ENCODE peak calls at places on chromosomes 7 and 10, in ten cellular contexts. I is transverse colon, T is breast epithelium, D is upper lobe of left lung, R is sigmoid colon, C is endothelial cell of umbilical vein, P is esophagus muscularis mucosa, Y is HCT116, J is GM12892, N is spleen. U is an unnamed sample.

GRCh38 chr7:20786779-20787651 is at the start of gene SP8:
- DNase-seq in Y (no peak), N (no peak), R (no peak), I (no peak), T (no peak), J (no peak), D (no peak), P (no peak), C (peak), U (no peak)

GRCh38 chr10:24849537-24850299 is 102.7 kb downstream of the PRTFDC1 start:
- DNase-seq in D (no peak), Y (peak), P (no peak), I (no peak), T (no peak), C (peak), N (no peak), J (no peak), R (no peak), U (no peak)

GRCh38 chr10:7507887-7508726 is 97.3 kb upstream of the SFMBT2 start:
- DNase-seq in J (no peak), I (peak), T (no peak), R (no peak), P (no peak), C (no peak), Y (no peak), N (peak), D (no peak), U (no peak)

GRCh38 chr10:74058658-74059057 is 60.7 kb downstream of the VCL start:
- DNase-seq in R (no peak), C (peak), Y (peak), P (no peak), N (no peak), D (no peak), I (no peak), T (no peak), J (no peak), U (no peak)

GRCh38 chr7:94298943-94299342 is 95.8 kb upstream of the COL1A2 start:
- DNase-seq in T (no peak), J (no peak), D (no peak), I (no peak), N (no peak), C (no peak), P (no peak), R (no peak), Y (no peak), U (no peak)

GRCh38 chr7:75992083-75992755 is 2.2 kb downstream of the TMEM120A start:
- DNase-seq in P (no peak), R (peak), D (no peak), N (peak), Y (no peak), T (no peak), J (no peak), C (no peak), I (no peak), U (no peak)

GRCh38 chr7:16278167-16278787 is 143.1 kb downstream of the CRPPA start:
- DNase-seq in T (no peak), Y (no peak), R (no peak), N (no peak), I (no peak), C (no peak), P (no peak), D (no peak), J (no peak), U (no peak)

GRCh38 chr10:128036011-128036615 is 90.1 kb downstream of the MKI67 start:
- DNase-seq in I (no peak), T (no peak), D (no peak), J (no peak), C (no peak), N (peak), R (no peak), Y (no peak), P (no peak), U (no peak)

GRCh38 chr10:62853710-62854109 is 37.5 kb upstream of the EGR2 start:
- DNase-seq in D (no peak), N (no peak), I (no peak), Y (no peak), R (no peak), C (no peak), J (no peak), T (no peak), P (no peak), U (no peak)

GRCh38 chr10:62071846-62072281 is 170.4 kb downstream of the ARID5B start:
- DNase-seq in I (no peak), Y (no peak), R (no peak), T (no peak), J (no peak), P (no peak), D (no peak), N (no peak), C (no peak), U (no peak)

GRCh38 chr10:18333616-18334015 is 193.4 kb downstream of the CACNB2 start:
- DNase-seq in J (no peak), D (no peak), I (no peak), N (no peak), Y (no peak), T (no peak), C (no peak), R (no peak), P (no peak), U (no peak)

GRCh38 chr10:76883596-76883995 is 754.0 kb downstream of the KCNMA1 start:
- DNase-seq in D (no peak), C (no peak), R (no peak), I (no peak), N (no peak), J (no peak), Y (no peak), P (no peak), T (no peak), U (no peak)

GRCh38 chr7:2143450-2143849 is 89.3 kb downstream of the MAD1L1 start:
- DNase-seq in Y (no peak), P (no peak), J (no peak), I (no peak), D (no peak), C (no peak), N (no peak), T (no peak), R (no peak), U (no peak)

GRCh38 chr7:18357691-18358090 is 137.9 kb upstream of the HDAC9 start:
- DNase-seq in Y (no peak), T (no peak), D (no peak), J (no peak), R (no peak), C (no peak), N (no peak), P (no peak), I (no peak), U (no peak)

GRCh38 chr7:4681922-4682620 is at the start of gene FOXK1:
- DNase-seq in Y (no peak), J (peak), T (peak), N (peak), P (no peak), C (peak), D (peak), I (peak), R (peak), U (peak)

GRCh38 chr10:131111474-131112080 is 199.9 kb downstream of the TCERG1L start:
- DNase-seq in I (no peak), D (no peak), T (no peak), J (no peak), P (no peak), R (no peak), C (no peak), Y (no peak), N (peak), U (no peak)

GRCh38 chr7:113321201-113321600 is 202.8 kb upstream of the SMIM30 start:
- DNase-seq in I (no peak), P (no peak), R (no peak), J (no peak), N (no peak), Y (no peak), C (no peak), D (no peak), T (no peak), U (no peak)

GRCh38 chr7:139490130-139490529 is 6.7 kb upstream of the KLRG2 start:
- DNase-seq in Y (no peak), I (peak), R (no peak), J (no peak), N (no peak), C (no peak), D (peak), T (peak), P (no peak), U (no peak)

GRCh38 chr7:137818036-137818435 is 28.7 kb downstream of the DGKI start:
- DNase-seq in N (no peak), I (no peak), J (no peak), D (no peak), R (no peak), C (no peak), P (no peak), T (no peak), Y (no peak), U (no peak)

GRCh38 chr7:121515651-121516401 is 119.7 kb upstream of the FAM3C start:
- DNase-seq in T (no peak), R (no peak), D (no peak), P (no peak), I (no peak), Y (no peak), J (no peak), C (no peak), N (no peak), U (no peak)

GRCh38 chr7:363626-364025 is 73.7 kb downstream of the FOXL3 start:
- DNase-seq in N (peak), J (no peak), T (no peak), C (no peak), R (no peak), I (no peak), Y (no peak), D (no peak), P (no peak), U (no peak)

GRCh38 chr10:129694633-129695356 is 227.8 kb downstream of the MGMT start:
- DNase-seq in Y (no peak), R (peak), P (peak), J (no peak), D (no peak), I (no peak), T (peak), C (no peak), N (no peak), U (no peak)

GRCh38 chr10:72812798-72813430 is 80.6 kb upstream of the OIT3 start:
- DNase-seq in I (no peak), Y (peak), D (no peak), P (no peak), N (no peak), R (no peak), J (no peak), C (peak), T (no peak), U (no peak)

GRCh38 chr10:127024655-127025054 is 119.4 kb downstream of the DOCK1 start:
- DNase-seq in C (no peak), Y (no peak), T (peak), J (no peak), I (no peak), D (peak), P (no peak), N (no peak), R (peak), U (no peak)

GRCh38 chr10:123331438-123331837 is 177.2 kb downstream of the BUB3 start:
- DNase-seq in C (no peak), P (no peak), Y (no peak), N (no peak), T (no peak), J (no peak), R (no peak), D (no peak), I (no peak), U (no peak)

GRCh38 chr7:5063698-5064097 is 18.0 kb downstream of the RBAK start:
- DNase-seq in R (no peak), D (no peak), N (no peak), C (no peak), I (no peak), T (no peak), J (no peak), Y (no peak), P (no peak), U (no peak)

GRCh38 chr7:32164341-32164996 is 94.3 kb upstream of the PDE1C start:
- DNase-seq in N (no peak), T (no peak), Y (peak), C (peak), J (no peak), R (no peak), I (peak), P (no peak), D (no peak), U (no peak)

GRCh38 chr10:121516071-121516470 is 82.2 kb downstream of the FGFR2 start:
- DNase-seq in C (no peak), I (no peak), P (no peak), R (no peak), N (no peak), Y (no peak), D (no peak), T (no peak), J (no peak), U (no peak)

GRCh38 chr10:72133517-72133916 is 45.2 kb upstream of the SPOCK2 start:
- DNase-seq in P (no peak), C (no peak), T (no peak), Y (no peak), I (no peak), N (no peak), J (peak), D (no peak), R (no peak), U (no peak)

GRCh38 chr7:77759294-77759889 is 38.8 kb downstream of the TMEM60 start:
- DNase-seq in P (no peak), T (peak), I (peak), R (no peak), C (peak), N (no peak), J (no peak), D (peak), Y (peak), U (peak)

GRCh38 chr10:48604408-48605263 is at the start of gene ARHGAP22:
- DNase-seq in P (peak), Y (no peak), T (peak), C (peak), N (no peak), R (peak), I (peak), D (peak), J (peak), U (peak)

GRCh38 chr10:33421789-33422188 is 87.3 kb upstream of the NRP1 start:
- DNase-seq in R (peak), J (no peak), T (peak), D (no peak), I (no peak), C (peak), P (no peak), N (no peak), Y (no peak), U (no peak)

GRCh38 chr7:134029743-134030142 is 97.4 kb upstream of the LRGUK start:
- DNase-seq in Y (no peak), P (no peak), I (no peak), T (no peak), J (no peak), C (no peak), R (no peak), D (no peak), N (no peak), U (no peak)

GRCh38 chr7:152459724-152460251 is 24.0 kb upstream of the KMT2C start:
- DNase-seq in T (no peak), C (no peak), R (no peak), I (peak), N (no peak), P (no peak), D (peak), J (no peak), Y (no peak), U (no peak)

GRCh38 chr10:34539533-34540315 is 275.4 kb downstream of the PARD3 start:
- DNase-seq in N (no peak), J (no peak), C (no peak), T (no peak), I (peak), D (peak), Y (no peak), P (no peak), R (no peak), U (no peak)

GRCh38 chr10:88800152-88801125 is 2.1 kb upstream of the LIPM start:
- DNase-seq in Y (no peak), I (no peak), T (no peak), N (no peak), R (no peak), J (no peak), C (no peak), D (no peak), P (no peak), U (no peak)

GRCh38 chr10:103295391-103296044 is 18.6 kb downstream of the INA start:
- DNase-seq in N (no peak), Y (no peak), J (no peak), T (no peak), I (no peak), D (no peak), C (no peak), R (no peak), P (no peak), U (no peak)

GRCh38 chr7:11427686-11428273 is 404.2 kb downstream of the THSD7A start:
- DNase-seq in I (no peak), R (no peak), Y (peak), D (no peak), T (no peak), C (peak), N (no peak), P (no peak), J (no peak), U (no peak)

DNA sequence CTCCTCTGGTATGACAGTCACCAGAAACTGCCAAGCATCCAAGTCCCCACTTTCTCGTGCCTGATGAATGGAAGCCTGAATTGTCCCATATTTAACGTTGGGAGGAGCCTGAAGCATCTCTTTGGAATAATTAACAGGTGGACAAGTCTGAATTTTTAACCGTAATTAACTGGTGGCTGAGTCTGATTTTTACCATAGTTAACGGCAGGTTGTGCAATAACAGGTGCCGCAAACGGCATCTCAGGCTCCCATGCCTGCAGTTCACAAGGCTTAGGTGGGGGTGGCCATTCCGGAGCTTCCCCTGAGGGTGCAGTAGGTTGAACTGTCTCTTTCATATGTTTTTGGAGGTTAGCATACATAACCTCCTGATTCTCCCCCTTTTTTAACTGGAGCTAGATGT is 2.0 kb upstream of the GIMAP4 start:
- DNase-seq in Y (no peak), C (no peak), J (no peak), D (no peak), P (no peak), R (no peak), N (no peak), T (no peak), I (no peak), U (no peak)
- TF ChIP-seq POLR2A in Y (no peak), C (no peak), J (no peak), D (no peak), P (no peak), R (no peak), N (no peak), T (no peak), I (no peak), U (no peak)

GRCh38 chr10:86169066-86169465 is 197.5 kb downstream of the GRID1 start:
- DNase-seq in R (peak), J (no peak), D (no peak), P (no peak), C (no peak), N (no peak), T (no peak), Y (no peak), I (no peak), U (no peak)
- TF ChIP-seq POLR2AphosphoS5 in R (no peak), J (no peak), D (no peak), P (no peak), C (no peak), N (no peak), T (no peak), Y (no peak), I (no peak), U (no peak)

DNA sequence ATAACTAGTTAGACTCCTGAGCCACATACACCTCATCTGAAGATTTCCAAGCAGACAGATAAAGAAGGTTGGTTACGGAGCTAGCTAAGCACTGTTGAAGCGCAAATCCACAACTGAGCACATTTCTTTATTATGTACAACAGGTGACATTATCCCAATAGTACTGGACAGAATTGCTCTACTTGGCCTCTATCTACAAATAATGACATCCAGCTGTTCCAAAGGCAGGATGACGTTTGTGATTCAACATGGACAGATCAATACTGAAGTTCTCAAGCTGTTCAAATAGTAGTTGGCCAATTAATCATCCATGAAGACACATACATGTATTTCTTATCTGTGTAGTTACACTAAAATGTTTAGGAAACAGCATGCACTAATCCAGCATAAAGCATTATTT is 101.0 kb downstream of the UBE2H start:
- DNase-seq in N (no peak), I (no peak), R (no peak), J (no peak), P (no peak), Y (no peak), D (no peak), C (no peak), T (no peak), U (no peak)
- TF ChIP-seq POLR2A in N (no peak), I (no peak), R (no peak), J (no peak), P (no peak), Y (no peak), D (no peak), C (no peak), T (no peak), U (no peak)

DNA sequence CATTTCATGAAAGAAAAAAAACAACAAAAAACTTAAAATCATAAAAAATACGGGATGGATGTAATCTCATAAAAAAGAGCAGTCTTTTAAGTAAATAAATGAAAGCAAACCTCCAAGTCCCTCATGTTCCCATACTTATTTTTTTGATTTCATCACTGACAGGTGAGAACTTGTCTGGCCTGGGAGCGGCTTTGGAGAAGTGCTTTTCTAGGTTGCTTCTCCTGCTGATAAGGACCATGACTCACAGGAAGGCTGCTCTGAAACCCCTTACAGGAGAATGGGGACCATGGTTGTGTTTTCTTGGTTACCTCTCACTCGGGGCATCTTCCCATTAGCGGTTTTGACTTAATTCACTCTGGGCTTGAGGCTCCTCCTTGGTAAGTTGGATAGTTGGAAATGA is 237.4 kb downstream of the CAMK1D start:
- DNase-seq in J (no peak), I (no peak), R (peak), D (no peak), T (no peak), N (no peak), P (no peak), C (no peak), Y (no peak), U (no peak)
- TF ChIP-seq POLR2AphosphoS5 in J (no peak), I (no peak), R (no peak), D (no peak), T (no peak), N (no peak), P (no peak), C (no peak), Y (no peak), U (no peak)

GRCh38 chr10:20091698-20092097 is 275.5 kb downstream of the PLXDC2 start:
- DNase-seq in I (peak), J (no peak), Y (no peak), T (no peak), R (no peak), N (no peak), D (no peak), C (no peak), P (no peak), U (no peak)
- TF ChIP-seq POLR2A in I (peak), J (no peak), Y (no peak), T (no peak), R (no peak), N (no peak), D (no peak), C (no peak), P (no peak), U (no peak)

DNA sequence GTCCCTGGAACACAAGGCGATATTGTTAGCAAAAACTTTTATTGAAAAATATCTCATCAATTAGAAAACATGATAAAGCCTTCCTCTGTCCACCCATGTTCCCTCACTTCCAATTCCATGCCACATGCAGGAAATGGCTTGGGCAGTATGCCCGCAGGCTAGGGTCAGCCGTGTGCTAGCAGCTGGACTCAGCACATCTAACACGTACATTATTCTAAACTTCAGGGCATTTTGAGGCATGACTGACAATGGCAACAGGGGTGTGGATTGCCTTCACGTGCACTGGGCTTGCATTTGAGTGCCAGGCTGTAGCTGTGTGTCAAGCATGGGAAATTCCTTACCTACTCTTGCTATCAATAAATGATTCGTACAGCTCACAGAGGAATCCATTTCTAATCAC is 642.1 kb downstream of the INHBA start:
- DNase-seq in C (no peak), P (no peak), T (no peak), D (no peak), Y (no peak), J (no peak), R (no peak), N (no peak), I (no peak), U (no peak)
- TF ChIP-seq POLR2AphosphoS5 in C (no peak), P (no peak), T (no peak), D (no peak), Y (no peak), J (no peak), R (no peak), N (no peak), I (no peak), U (no peak)

U was measured in GM12891.